ENCODE peak calls at places on chromosome 3, in nine cellular contexts. Z is aorta; L is keratinocyte; A is effector memory CD4-positive, alpha-beta T cell; C is endothelial cell of umbilical vein; D is uterus; V is PC-3; F is CD4-positive, CD25-positive, alpha-beta regulatory T cell; G is tibial nerve. E is an unnamed sample.

GRCh38 chr3:177488740-177489139 is 291.5 kb upstream of the TBL1XR1 start:
- DNase-seq in L (no peak), C (no peak), V (no peak), G (no peak), F (no peak), D (no peak), Z (no peak), A (no peak), E (no peak)

GRCh38 chr3:48155122-48155521 is 33.1 kb downstream of the CDC25A start:
- DNase-seq in Z (no peak), V (peak), D (no peak), A (no peak), G (no peak), F (no peak), L (no peak), C (peak), E (peak)

GRCh38 chr3:16338999-16339398 is 74.0 kb downstream of the OXNAD1 start:
- DNase-seq in A (no peak), L (no peak), V (peak), C (peak), F (peak), G (no peak), D (no peak), Z (no peak), E (no peak)

GRCh38 chr3:195558602-195559001 is 15.5 kb upstream of the PPP1R2 start:
- DNase-seq in L (peak), G (no peak), A (no peak), Z (no peak), C (peak), V (peak), D (no peak), F (peak), E (peak)

GRCh38 chr3:194136519-194137313 is 768 bp downstream of the HES1 start:
- DNase-seq in V (peak), D (no peak), G (peak), L (no peak), C (peak), F (peak), A (no peak), Z (no peak), E (no peak)

GRCh38 chr3:38957296-38957695 is 94.4 kb downstream of the SCN11A start:
- DNase-seq in C (no peak), Z (no peak), L (no peak), F (no peak), V (no peak), G (no peak), A (no peak), D (no peak), E (no peak)

GRCh38 chr3:50238549-50239026 is 2.6 kb downstream of the GNAI2 start:
- DNase-seq in C (peak), Z (peak), F (no peak), A (no peak), V (peak), L (no peak), D (peak), G (peak), E (no peak)

GRCh38 chr3:122132949-122133540 is 50.4 kb upstream of the CASR start:
- DNase-seq in V (no peak), F (no peak), A (no peak), C (no peak), Z (no peak), G (no peak), L (peak), D (no peak), E (no peak)

GRCh38 chr3:48011771-48012170 is 4.4 kb downstream of the MAP4 start:
- DNase-seq in A (no peak), V (no peak), L (no peak), D (no peak), C (no peak), F (no peak), G (no peak), Z (no peak), E (no peak)

GRCh38 chr3:100536093-100536492 is 43.7 kb downstream of the TMEM45A start:
- DNase-seq in Z (no peak), V (peak), A (no peak), C (no peak), L (no peak), D (no peak), F (no peak), G (no peak), E (no peak)

GRCh38 chr3:151816091-151816604 is 2.2 kb downstream of the AADAC start:
- DNase-seq in D (peak), F (no peak), C (peak), G (no peak), L (no peak), A (no peak), V (peak), Z (no peak), E (no peak)

GRCh38 chr3:7166460-7166859 is 305.5 kb downstream of the GRM7 start:
- DNase-seq in G (no peak), Z (no peak), C (no peak), D (no peak), A (no peak), L (no peak), F (no peak), V (no peak), E (no peak)

GRCh38 chr3:171286580-171287249 is 173.5 kb downstream of the TNIK start:
- DNase-seq in Z (no peak), L (peak), V (peak), F (no peak), G (no peak), A (no peak), D (no peak), C (peak), E (no peak)

GRCh38 chr3:185657211-185657610 is 71.1 kb downstream of the SENP2 start:
- DNase-seq in Z (no peak), F (no peak), C (no peak), G (no peak), L (no peak), A (no peak), V (no peak), D (no peak), E (no peak)
- H3K27ac ChIP-seq in Z (no peak), F (no peak), C (peak), G (peak), L (peak), A (no peak), V (peak), D (peak), E (no peak)

GRCh38 chr3:184284696-184285095 is 8.9 kb downstream of the ECE2 start:
- DNase-seq in F (no peak), C (peak), G (no peak), V (peak), D (no peak), A (no peak), L (no peak), Z (no peak), E (peak)
- H3K27ac ChIP-seq in F (no peak), C (no peak), G (no peak), V (no peak), D (no peak), A (no peak), L (no peak), Z (no peak), E (no peak)

DNA sequence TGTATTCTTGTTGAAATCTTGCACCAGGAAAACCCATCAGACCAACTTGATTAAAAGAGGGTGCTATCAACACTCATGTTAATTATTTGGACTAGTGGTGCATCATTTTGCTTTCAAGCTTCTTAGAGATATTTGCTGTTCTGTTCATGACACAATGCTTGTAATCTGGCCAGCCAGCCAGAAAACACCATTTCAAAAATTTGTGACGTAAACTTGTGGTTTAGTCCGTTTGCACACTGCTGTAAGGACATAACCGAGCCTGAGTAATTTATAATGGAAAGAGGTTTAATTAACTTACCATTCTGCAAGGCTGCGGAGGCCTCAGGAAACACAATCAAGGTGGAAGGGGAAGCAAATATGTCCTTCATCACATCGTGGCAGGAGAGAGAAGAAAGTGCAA is 374.3 kb upstream of the TGFBR2 start:
- DNase-seq in Z (no peak), G (peak), D (peak), C (no peak), A (no peak), F (no peak), V (no peak), L (no peak), E (no peak)
- H3K27ac ChIP-seq in Z (no peak), G (peak), D (peak), C (no peak), A (no peak), F (no peak), V (no peak), L (no peak), E (no peak)

GRCh38 chr3:172539273-172539672 is 16.0 kb upstream of the TNFSF10 start:
- DNase-seq in G (no peak), Z (no peak), F (no peak), D (no peak), A (no peak), C (no peak), L (no peak), V (no peak), E (no peak)

GRCh38 chr3:172543884-172544283 is 20.7 kb upstream of the TNFSF10 start:
- DNase-seq in V (no peak), D (no peak), C (no peak), F (no peak), G (no peak), Z (no peak), L (no peak), A (no peak), E (no peak)

GRCh38 chr3:172542999-172543398 is 19.8 kb upstream of the TNFSF10 start:
- DNase-seq in V (no peak), D (no peak), F (no peak), L (no peak), A (no peak), G (no peak), Z (no peak), C (no peak), E (no peak)

GRCh38 chr3:172543419-172543818 is 20.2 kb upstream of the TNFSF10 start:
- DNase-seq in L (no peak), G (no peak), V (no peak), Z (no peak), D (no peak), F (no peak), A (no peak), C (no peak), E (no peak)

GRCh38 chr3:172542089-172542488 is 18.9 kb upstream of the TNFSF10 start:
- DNase-seq in G (no peak), A (no peak), L (no peak), V (no peak), D (no peak), F (no peak), C (no peak), Z (no peak), E (no peak)
- H3K27ac ChIP-seq in G (no peak), A (no peak), L (peak), V (no peak), D (peak), F (no peak), C (no peak), Z (no peak), E (peak)

E was measured in HCT116.